ENCODE peak calls at places on chromosomes 7 and 10, in six cellular contexts. N is tibial artery, P is mesendoderm, H is GM23248, W is OCI-LY7, U is GM23338. F is an unnamed sample.
A peak's percentile ranks its signal among the peaks of the same experiment; 100 is the strongest.

GRCh38 chr10:79093658-79094411 is 25.1 kb downstream of the ZMIZ1 start:
- DNase-seq in U (peak; percentile 25), H (no peak), P (peak; percentile 98), W (peak; percentile 72), N (peak; percentile 77), F (no peak)

GRCh38 chr10:123786896-123787295 is 104.7 kb downstream of the CPXM2 start:
- DNase-seq in N (no peak), H (no peak), P (no peak), U (no peak), W (no peak), F (no peak)

GRCh38 chr10:94292448-94293118 is 70.2 kb downstream of the NOC3L start:
- DNase-seq in N (peak; percentile 70), P (no peak), U (no peak), H (peak; percentile 80), W (no peak), F (peak; percentile 60)

GRCh38 chr7:68058014-68058413 is 1061.4 kb downstream of the TYW1 start:
- DNase-seq in P (no peak), W (no peak), H (no peak), N (no peak), U (no peak), F (no peak)

GRCh38 chr10:78529262-78529661 is 495.6 kb downstream of the RPS24 start:
- DNase-seq in N (no peak), U (no peak), W (no peak), P (no peak), H (no peak), F (no peak)

GRCh38 chr7:112476390-112477052 is 4.3 kb upstream of the LSMEM1 start:
- DNase-seq in W (no peak), N (no peak), H (no peak), P (no peak), U (no peak), F (no peak)

GRCh38 chr10:130021373-130021950 is 57.4 kb upstream of the EBF3 start:
- DNase-seq in P (no peak), H (peak; percentile 98), U (no peak), N (no peak), W (no peak), F (peak; percentile 83)

GRCh38 chr10:93272884-93273675 is 199.4 kb downstream of the CYP26A1 start:
- DNase-seq in P (peak; percentile 95), N (no peak), U (peak; percentile 90), H (no peak), W (no peak), F (no peak)

GRCh38 chr7:82595176-82595575 is 151.6 kb upstream of the CACNA2D1 start:
- DNase-seq in N (no peak), P (no peak), W (no peak), H (no peak), U (no peak), F (peak; percentile 9)

GRCh38 chr7:30332549-30332948 is 48.2 kb downstream of the ZNRF2 start:
- DNase-seq in U (no peak), W (no peak), H (no peak), P (no peak), N (no peak), F (no peak)

GRCh38 chr7:128915271-128915819 is 4.8 kb upstream of the KCP start:
- DNase-seq in P (no peak), H (no peak), W (no peak), U (peak; percentile 49), N (no peak), F (no peak)

GRCh38 chr7:128914566-128915151 is 4.2 kb upstream of the KCP start:
- DNase-seq in H (no peak), U (peak; percentile 62), W (no peak), N (no peak), P (no peak), F (no peak)

GRCh38 chr7:128917061-128917460 is 6.6 kb upstream of the KCP start:
- DNase-seq in H (no peak), W (no peak), U (no peak), N (no peak), P (no peak), F (no peak)

GRCh38 chr7:128916643-128916915 is 6.1 kb upstream of the KCP start:
- DNase-seq in P (no peak), N (no peak), W (no peak), U (no peak), H (no peak), F (no peak)

DNA sequence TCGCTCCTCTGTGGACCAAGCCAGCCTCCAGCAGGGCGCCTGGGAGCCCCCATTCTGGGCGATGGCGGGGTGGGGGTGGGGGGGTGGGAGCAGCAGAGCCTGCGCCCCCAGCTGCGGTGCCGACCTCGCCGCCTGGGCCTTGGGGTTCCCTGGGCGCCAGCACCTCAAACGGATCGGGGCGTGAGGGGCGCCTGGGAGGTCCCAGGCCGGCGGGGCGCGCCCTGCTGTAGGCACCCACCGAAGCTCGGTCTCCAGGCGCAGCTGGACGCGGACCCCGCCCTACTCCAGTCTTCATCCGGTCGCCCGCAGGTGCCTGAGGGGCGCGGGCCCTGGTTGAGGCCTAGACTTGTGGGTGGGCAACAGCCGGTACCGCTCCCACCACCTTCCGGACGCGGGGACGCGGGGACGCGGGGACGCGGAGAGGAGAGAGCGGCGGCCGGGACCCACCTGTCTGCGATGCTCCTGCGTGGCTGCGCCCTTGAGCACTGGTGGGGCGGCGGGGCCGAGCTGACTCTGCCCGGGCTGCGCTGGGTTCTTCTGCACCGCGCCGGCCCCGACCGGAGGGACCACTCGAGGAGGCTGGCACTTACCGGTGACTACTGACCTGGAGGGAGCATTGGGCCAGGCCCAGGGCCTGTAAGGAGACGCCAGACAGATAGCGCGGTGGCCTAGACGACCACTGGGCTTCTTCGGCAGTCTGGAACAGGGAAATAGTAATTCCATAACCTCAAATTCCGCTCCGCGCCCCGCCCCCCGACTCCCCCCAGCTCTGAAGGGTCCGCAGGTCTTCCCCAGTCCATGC is 5.5 kb upstream of the KCP start:
- DNase-seq in H (no peak), P (no peak), N (no peak), U (peak; percentile 62), W (no peak), F (no peak)
- H3K4me1 ChIP-seq in H (no peaks in the 10 kb centered on the region), P (peaks cover 8% of the 10 kb centered on the region), N (peaks cover 14% of the 10 kb centered on the region), U (peaks cover 15% of the 10 kb centered on the region), W (peaks cover 11% of the 10 kb centered on the region), F (no peaks in the 10 kb centered on the region)

DNA sequence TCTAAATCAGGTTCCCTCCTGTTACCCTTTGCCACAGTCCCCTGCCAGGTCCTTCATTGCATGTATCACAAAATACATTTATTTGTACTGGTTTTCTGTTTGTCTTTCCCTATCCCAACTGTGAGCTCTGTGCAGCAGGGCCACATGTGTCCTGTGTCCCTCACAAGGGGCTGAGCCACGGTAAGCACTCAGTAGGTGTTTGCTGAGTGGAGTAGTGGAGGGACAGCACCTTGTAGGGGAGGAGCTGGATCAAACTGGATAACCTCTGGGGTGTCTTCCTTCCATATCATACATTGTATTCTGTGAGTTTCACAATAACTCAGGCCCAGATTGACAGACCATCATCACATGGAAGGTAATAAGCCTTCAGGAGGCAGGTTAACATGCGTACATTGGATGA is 25.9 kb downstream of the PIK3CG start:
- DNase-seq in N (no peak), P (no peak), U (no peak), H (no peak), W (no peak), F (no peak)
- H3K4me1 ChIP-seq in N (no peaks in the 10 kb centered on the region), P (no peaks in the 10 kb centered on the region), U (peaks cover 8% of the 10 kb centered on the region), H (no peaks in the 10 kb centered on the region), W (peaks cover 46% of the 10 kb centered on the region), F (no peaks in the 10 kb centered on the region)

GRCh38 chr10:127190427-127190826 is 6.0 kb downstream of the INSYN2A start:
- DNase-seq in H (no peak), P (no peak), N (no peak), W (no peak), U (no peak), F (no peak)
- H3K4me1 ChIP-seq in H (peaks cover 2% of the 10 kb centered on the region), P (no peaks in the 10 kb centered on the region), N (peaks cover 7% of the 10 kb centered on the region), W (no peaks in the 10 kb centered on the region), U (peaks cover 7% of the 10 kb centered on the region), F (peaks cover 13% of the 10 kb centered on the region)

DNA sequence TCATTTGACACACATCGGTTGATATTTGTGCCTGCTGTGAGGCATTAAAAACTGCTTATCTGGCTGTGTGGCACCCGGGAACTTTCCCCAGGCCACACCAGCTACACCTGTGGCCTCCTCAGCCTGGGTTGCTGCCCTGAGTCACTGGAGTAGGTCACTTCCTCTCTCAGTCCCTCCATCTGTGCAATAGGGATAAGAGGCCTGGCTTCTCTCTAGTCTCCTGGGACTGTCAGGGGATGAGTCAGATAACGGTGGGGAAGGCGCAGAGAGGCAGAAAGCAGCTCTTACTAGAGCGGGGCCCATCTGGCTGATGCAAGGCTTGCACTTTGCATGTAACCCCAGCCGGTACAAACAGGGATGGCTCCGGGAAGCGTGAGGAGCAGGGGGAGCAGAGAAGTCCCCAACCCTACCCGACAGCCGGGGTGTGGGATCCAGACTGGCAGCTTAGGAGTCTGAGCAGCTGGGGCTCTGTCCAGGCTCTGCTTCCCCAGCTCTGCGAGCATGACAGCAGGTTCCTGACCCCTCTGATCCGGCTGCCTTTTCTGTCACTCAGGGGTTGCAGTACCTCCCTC is 34.0 kb downstream of the DNAJB12 start:
- DNase-seq in U (peak; percentile 90), N (peak; percentile 88), W (peak; percentile 99), H (peak; percentile 99), P (peak; percentile 99), F (peak; percentile 99)
- H3K4me1 ChIP-seq in U (peaks cover 27% of the 10 kb centered on the region), N (peaks cover 53% of the 10 kb centered on the region), W (peaks cover 80% of the 10 kb centered on the region), H (peaks cover 29% of the 10 kb centered on the region), P (peaks cover 13% of the 10 kb centered on the region), F (peaks cover 57% of the 10 kb centered on the region)

GRCh38 chr10:95469676-95470075 is 91.5 kb downstream of the SORBS1 start:
- DNase-seq in U (no peak), H (no peak), P (no peak), N (no peak), W (no peak), F (no peak)
- H3K4me1 ChIP-seq in U (peaks cover 52% of the 10 kb centered on the region), H (peaks cover 12% of the 10 kb centered on the region), P (peaks cover 16% of the 10 kb centered on the region), N (peaks cover 84% of the 10 kb centered on the region), W (no peaks in the 10 kb centered on the region), F (peaks cover 42% of the 10 kb centered on the region)

DNA sequence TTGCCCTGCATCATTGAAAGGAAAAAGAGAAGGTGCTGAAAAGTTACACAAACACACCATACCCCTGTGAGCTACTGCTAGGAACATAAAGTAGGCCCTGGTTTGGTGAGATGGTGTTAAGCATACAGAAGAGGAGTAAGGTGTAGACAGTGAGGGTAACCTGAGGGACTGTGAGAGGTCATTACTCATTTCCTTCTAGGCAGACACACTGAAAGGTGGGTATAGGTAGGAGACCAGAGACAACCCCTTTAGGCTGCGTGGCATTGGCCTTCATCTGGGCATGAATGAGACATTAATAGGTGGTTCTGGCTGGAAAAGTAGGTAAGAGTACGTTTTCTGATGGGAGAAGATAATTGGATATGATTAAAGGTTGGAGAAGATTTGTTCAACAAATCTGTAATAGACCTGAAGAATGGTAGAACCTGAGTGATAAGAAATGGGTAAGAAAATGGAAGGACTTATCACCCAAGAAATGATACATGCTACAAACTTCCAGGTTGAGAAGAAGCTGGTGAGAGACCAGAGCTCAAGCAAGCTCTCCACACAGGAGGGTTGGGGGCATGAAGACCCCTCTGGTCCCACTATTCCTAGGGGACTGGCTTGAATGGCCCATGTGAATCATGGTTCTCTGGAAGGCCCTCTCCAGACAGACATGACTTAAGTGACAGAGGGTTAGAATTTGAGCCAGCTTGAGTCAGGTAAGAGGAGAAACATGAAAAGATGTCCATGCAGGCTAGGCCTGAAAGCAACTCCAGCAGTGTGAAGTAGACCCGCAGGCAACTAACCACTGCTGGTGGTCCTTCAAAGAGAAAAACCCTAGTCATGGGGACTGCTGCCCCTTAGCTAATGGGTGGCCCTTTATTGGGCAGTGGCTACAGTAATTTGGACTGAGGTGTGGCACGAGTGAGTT is 3.8 kb downstream of the COMTD1 start:
- DNase-seq in H (no peak), P (no peak), W (no peak), N (no peak), U (no peak), F (no peak)
- H3K4me1 ChIP-seq in H (peaks cover 32% of the 10 kb centered on the region), P (peaks cover 8% of the 10 kb centered on the region), W (peaks cover 19% of the 10 kb centered on the region), N (peaks cover 16% of the 10 kb centered on the region), U (peaks cover 13% of the 10 kb centered on the region), F (peaks cover 44% of the 10 kb centered on the region)